ENCODE peak calls at places on chromosomes 7 and 10, in five cellular contexts. M is nephron progenitor cell; U is Kasumi-1; F is memory B cell; C is effector CD8-positive, alpha-beta T cell. W is an unnamed sample.

GRCh38 chr10:117221156-117221711 is 19.7 kb upstream of the SLC18A2 start:
- DNase-seq in M (no peak), U (no peak), C (no peak), F (no peak), W (no peak)

GRCh38 chr7:77830649-77831355 is 32.2 kb downstream of the PHTF2 start:
- DNase-seq in U (no peak), F (no peak), C (no peak), M (no peak), W (no peak)

GRCh38 chr7:151408839-151409554 is 841 bp downstream of the WDR86 start:
- DNase-seq in M (peak), U (no peak), F (no peak), C (peak), W (no peak)

GRCh38 chr10:79159141-79159619 is 90.4 kb downstream of the ZMIZ1 start:
- DNase-seq in C (no peak), M (no peak), U (no peak), F (no peak), W (no peak)

GRCh38 chr7:114540291-114540690 is 125.7 kb downstream of the FOXP2 start:
- DNase-seq in M (no peak), U (no peak), F (no peak), C (no peak), W (no peak)

GRCh38 chr7:137025469-137026175 is 157.2 kb downstream of the CHRM2 start:
- DNase-seq in F (no peak), C (no peak), M (no peak), U (no peak), W (no peak)

GRCh38 chr10:5291501-5292195 is 73.1 kb upstream of the UCN3 start:
- DNase-seq in M (no peak), F (no peak), C (no peak), U (peak), W (no peak)

GRCh38 chr7:159095979-159096411 is 48.7 kb downstream of the VIPR2 start:
- DNase-seq in F (no peak), M (no peak), C (no peak), U (no peak), W (no peak)

GRCh38 chr10:119421887-119422684 is 120.4 kb downstream of the RGS10 start:
- DNase-seq in U (no peak), C (no peak), M (no peak), F (no peak), W (no peak)

GRCh38 chr7:154304231-154304630 is 252.0 kb downstream of the DPP6 start:
- DNase-seq in C (no peak), F (no peak), U (no peak), M (no peak), W (no peak)

GRCh38 chr7:101882595-101883564 is 65.5 kb downstream of the CUX1 start:
- DNase-seq in F (no peak), M (peak), C (no peak), U (peak), W (no peak)

GRCh38 chr7:44650772-44651171 is 44.3 kb downstream of the OGDH start:
- DNase-seq in F (no peak), U (no peak), M (no peak), C (no peak), W (no peak)

GRCh38 chr10:123788981-123789380 is 102.6 kb downstream of the CPXM2 start:
- DNase-seq in M (no peak), C (no peak), U (no peak), F (no peak), W (no peak)

GRCh38 chr7:111168182-111168581 is 77.3 kb downstream of the LRRN3 start:
- DNase-seq in C (no peak), U (no peak), F (no peak), M (no peak), W (no peak)

GRCh38 chr7:14602851-14603250 is 299.7 kb downstream of the DGKB start:
- DNase-seq in M (no peak), F (no peak), U (no peak), C (no peak), W (no peak)

GRCh38 chr10:88783734-88784133 is 18.8 kb upstream of the LIPM start:
- DNase-seq in F (no peak), M (no peak), C (no peak), U (no peak), W (no peak)

GRCh38 chr10:124138883-124139348 is 45.5 kb upstream of the CHST15 start:
- DNase-seq in C (no peak), M (no peak), F (no peak), U (no peak), W (no peak)

GRCh38 chr10:114767589-114768393 is 53.8 kb upstream of the FHIP2A start:
- DNase-seq in C (no peak), U (no peak), M (peak), F (no peak), W (no peak)

GRCh38 chr7:156534925-156535324 is 105.6 kb upstream of the RNF32 start:
- DNase-seq in U (no peak), M (no peak), C (no peak), F (no peak), W (no peak)

GRCh38 chr10:119383174-119383856 is 159.2 kb downstream of the RGS10 start:
- DNase-seq in U (peak), C (no peak), F (no peak), M (no peak), W (no peak)

GRCh38 chr7:145862212-145862611 is 254.4 kb upstream of the CNTNAP2 start:
- DNase-seq in M (no peak), U (no peak), C (no peak), F (no peak), W (no peak)

GRCh38 chr7:75737856-75738603 is 711 bp downstream of the HIP1 start:
- DNase-seq in C (no peak), U (peak), F (no peak), M (peak), W (no peak)

GRCh38 chr10:93904901-93905300 is 11.1 kb downstream of the SLC35G1 start:
- DNase-seq in F (no peak), C (no peak), M (no peak), U (no peak), W (no peak)

GRCh38 chr10:132411561-132412253 is 14.7 kb downstream of the PWWP2B start:
- DNase-seq in F (no peak), C (no peak), U (no peak), M (no peak), W (no peak)

GRCh38 chr10:4353059-4353655 is 472.9 kb upstream of the AKR1E2 start:
- DNase-seq in M (no peak), F (no peak), C (no peak), U (no peak), W (no peak)

GRCh38 chr7:131556912-131557457 is 557 bp upstream of the PODXL start:
- DNase-seq in C (no peak), M (no peak), U (peak), F (no peak), W (no peak)

W was measured in GM18507.